ENCODE peak calls at places on chromosomes 1 and 21, in six cellular contexts. F is GM12878, I is HCT116, S is K562, J is SK-N-SH, Y is HepG2. D is an unnamed sample.

GRCh38 chr21:36135391-36136094 is 664 bp downstream of the CBR3 start:
- DNase-seq in F (no peak), I (no peak), S (no peak), J (peak), Y (no peak), D (no peak)

GRCh38 chr1:42736152-42736551 is 3.9 kb downstream of the CLDN19 start:
- DNase-seq in F (no peak), I (no peak), S (peak), J (peak), Y (peak), D (no peak)

GRCh38 chr1:205226868-205227583 is 720 bp upstream of the TMCC2 start:
- DNase-seq in F (no peak), I (peak), S (no peak), J (peak), Y (peak), D (no peak)

GRCh38 chr1:7960165-7960564 is 1.3 kb upstream of the PARK7 start:
- DNase-seq in F (no peak), I (no peak), S (no peak), J (no peak), Y (no peak), D (no peak)

GRCh38 chr1:18922319-18922726 is 20.0 kb upstream of the ALDH4A1 start:
- DNase-seq in F (no peak), I (no peak), S (no peak), J (no peak), Y (peak), D (no peak)

GRCh38 chr1:196660912-196661311 is 9.1 kb downstream of the CFH start:
- DNase-seq in F (no peak), I (peak), S (peak), J (peak), Y (no peak), D (no peak)

GRCh38 chr1:23449918-23450317 is 25.4 kb upstream of the TCEA3 start:
- DNase-seq in F (no peak), I (no peak), S (no peak), J (no peak), Y (no peak), D (no peak)

GRCh38 chr1:153778051-153778823 is 3.0 kb downstream of the SLC27A3 start:
- DNase-seq in F (no peak), I (no peak), S (no peak), J (no peak), Y (no peak), D (no peak)

GRCh38 chr1:2594001-2594640 is 7.5 kb downstream of the PRXL2B start:
- DNase-seq in F (no peak), I (no peak), S (no peak), J (peak), Y (no peak), D (no peak)

GRCh38 chr1:9909222-9910046 is 635 bp downstream of the CTNNBIP1 start:
- DNase-seq in F (no peak), I (no peak), S (peak), J (no peak), Y (no peak), D (no peak)

GRCh38 chr1:167633258-167633944 is 3.4 kb downstream of the RCSD1 start:
- DNase-seq in F (no peak), I (no peak), S (no peak), J (no peak), Y (no peak), D (no peak)

GRCh38 chr1:183686228-183686627 is 33.1 kb upstream of the APOBEC4 start:
- DNase-seq in F (no peak), I (no peak), S (no peak), J (no peak), Y (no peak), D (no peak)

GRCh38 chr21:33069994-33070811 is at the start of gene OLIG1:
- DNase-seq in F (no peak), I (no peak), S (no peak), J (peak), Y (no peak), D (no peak)

GRCh38 chr1:47693115-47693514 is 255.3 kb downstream of the FOXD2 start:
- DNase-seq in F (no peak), I (no peak), S (no peak), J (no peak), Y (no peak), D (no peak)

GRCh38 chr1:168470821-168471473 is 72.8 kb downstream of the XCL2 start:
- DNase-seq in F (no peak), I (peak), S (peak), J (no peak), Y (peak), D (peak)

GRCh38 chr1:156900019-156900718 is 6.7 kb downstream of the PEAR1 start:
- DNase-seq in F (no peak), I (no peak), S (peak), J (no peak), Y (no peak), D (no peak)

GRCh38 chr1:94396356-94396755 is 21.8 kb upstream of the ABCD3 start:
- DNase-seq in F (no peak), I (no peak), S (peak), J (no peak), Y (no peak), D (no peak)

GRCh38 chr1:94399449-94399848 is 18.7 kb upstream of the ABCD3 start:
- DNase-seq in F (no peak), I (no peak), S (no peak), J (no peak), Y (no peak), D (no peak)

GRCh38 chr1:94395748-94396309 is 22.4 kb upstream of the ABCD3 start:
- DNase-seq in F (no peak), I (no peak), S (no peak), J (no peak), Y (peak), D (no peak)

GRCh38 chr1:94401206-94401605 is 17.0 kb upstream of the ABCD3 start:
- DNase-seq in F (no peak), I (no peak), S (no peak), J (no peak), Y (no peak), D (no peak)

GRCh38 chr1:94398356-94398755 is 19.8 kb upstream of the ABCD3 start:
- DNase-seq in F (no peak), I (no peak), S (no peak), J (no peak), Y (no peak), D (no peak)
- TF ChIP-seq REST in F (no peak), I (no peak), S (no peak), J (no peak), Y (no peak), D (no peak)

GRCh38 chr1:6342031-6342430 is 51.5 kb downstream of the ACOT7 start:
- DNase-seq in F (no peak), I (no peak), S (no peak), J (no peak), Y (no peak), D (no peak)

GRCh38 chr1:6343506-6344405 is 49.8 kb downstream of the ACOT7 start:
- DNase-seq in F (no peak), I (peak), S (peak), J (peak), Y (peak), D (peak)

GRCh38 chr1:6345460-6345859 is 48.1 kb downstream of the ACOT7 start:
- DNase-seq in F (no peak), I (no peak), S (no peak), J (no peak), Y (no peak), D (no peak)

GRCh38 chr1:6347641-6348487 is 45.7 kb downstream of the ACOT7 start:
- DNase-seq in F (no peak), I (no peak), S (peak), J (peak), Y (peak), D (peak)

GRCh38 chr1:6345009-6345408 is 48.6 kb downstream of the ACOT7 start:
- DNase-seq in F (no peak), I (no peak), S (no peak), J (no peak), Y (no peak), D (no peak)
- TF ChIP-seq SIN3A in F (no peak), I (no peak), S (no peak), J (no peak), Y (no peak), D (no peak)

DNA sequence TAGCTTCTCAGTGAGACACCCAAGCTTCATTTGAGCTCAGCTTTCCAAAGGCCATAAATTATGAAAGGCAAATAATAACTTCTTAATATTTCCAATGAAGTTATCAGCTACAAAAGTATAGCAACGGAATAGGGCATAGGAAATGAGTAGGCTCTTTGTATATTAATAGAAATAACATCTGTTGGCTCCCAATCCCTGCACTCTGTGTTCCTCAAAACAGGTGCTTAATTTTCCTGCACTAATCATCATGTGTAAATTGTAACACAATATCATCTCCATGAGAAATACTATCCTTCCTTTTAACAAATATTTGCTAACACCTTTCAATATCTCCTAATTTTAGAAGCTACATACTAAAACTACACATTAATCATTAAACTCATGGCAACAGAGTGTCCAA is 19.2 kb upstream of the IFI44L start:
- DNase-seq in F (no peak), I (no peak), S (no peak), J (no peak), Y (no peak), D (no peak)
- H3K27ac ChIP-seq in F (no peak), I (no peak), S (no peak), J (no peak), Y (no peak), D (no peak)

GRCh38 chr1:27634166-27634981 is 611 bp downstream of the FGR start:
- DNase-seq in F (no peak), I (no peak), S (no peak), J (peak), Y (no peak), D (no peak)
- TF ChIP-seq REST in F (no peak), I (no peak), S (no peak), J (no peak), Y (no peak), D (no peak)

GRCh38 chr1:234149217-234149616 is 224.0 kb upstream of the COA6 start:
- DNase-seq in F (no peak), I (no peak), S (no peak), J (no peak), Y (no peak), D (no peak)
- TF ChIP-seq SIN3A in F (no peak), I (no peak), S (no peak), J (no peak), Y (no peak), D (no peak)

GRCh38 chr1:93702102-93702827 is 20.6 kb upstream of the BCAR3 start:
- DNase-seq in F (no peak), I (no peak), S (no peak), J (peak), Y (no peak), D (no peak)
- H3K27ac ChIP-seq in F (peak), I (peak), S (no peak), J (peak), Y (no peak), D (peak)

GRCh38 chr1:53043271-53043670 is 18.7 kb upstream of the PODN start:
- DNase-seq in F (no peak), I (no peak), S (no peak), J (no peak), Y (peak), D (no peak)
- TF ChIP-seq REST in F (no peak), I (no peak), S (no peak), J (no peak), Y (no peak), D (no peak)